ENCODE peak calls at places on chromosomes 3 and 15, in five cellular contexts. P is CD8-positive, alpha-beta T cell; A is hypothalamus; N is RWPE1; O is SK-MEL-5. Z is an unnamed sample.
A peak's percentile ranks its signal among the peaks of the same experiment; 100 is the strongest.

GRCh38 chr15:78415284-78415683 is 22.7 kb upstream of the IREB2 start:
- DNase-seq in P (no peak), A (no peak), N (peak; percentile 43), O (peak; percentile 67), Z (no peak)

GRCh38 chr3:177421176-177421782 is 224.0 kb upstream of the TBL1XR1 start:
- DNase-seq in P (no peak), A (no peak), N (no peak), O (no peak), Z (no peak)

GRCh38 chr3:194313642-194314430 is 37.3 kb downstream of the CPN2 start:
- DNase-seq in P (no peak), A (no peak), N (no peak), O (peak; percentile 21), Z (no peak)

GRCh38 chr3:112757197-112757596 is 89.5 kb downstream of the CD200R1L start:
- DNase-seq in P (no peak), A (no peak), N (no peak), O (no peak), Z (no peak)

GRCh38 chr3:32138545-32139104 is 32.2 kb downstream of the GPD1L start:
- DNase-seq in P (no peak), A (no peak), N (no peak), O (no peak), Z (no peak)

GRCh38 chr15:73078722-73079121 is 26.5 kb downstream of the NEO1 start:
- DNase-seq in P (no peak), A (no peak), N (peak; percentile 14), O (no peak), Z (no peak)

GRCh38 chr15:71666723-71667122 is 143.6 kb upstream of the NR2E3 start:
- DNase-seq in P (no peak), A (no peak), N (no peak), O (no peak), Z (no peak)

GRCh38 chr3:186605078-186605477 is 7.8 kb upstream of the AHSG start:
- DNase-seq in P (no peak), A (no peak), N (peak; percentile 20), O (no peak), Z (no peak)

GRCh38 chr3:38118421-38119247 is 18.3 kb downstream of the ACAA1 start:
- DNase-seq in P (no peak), A (no peak), N (no peak), O (no peak), Z (no peak)

GRCh38 chr15:100671858-100672543 is 69.6 kb downstream of the ASB7 start:
- DNase-seq in P (no peak), A (no peak), N (peak; percentile 49), O (peak; percentile 76), Z (no peak)

GRCh38 chr3:188083011-188083410 is 70.9 kb upstream of the LPP start:
- DNase-seq in P (no peak), A (no peak), N (no peak), O (no peak), Z (no peak)

GRCh38 chr3:44478055-44478468 is 592 bp upstream of the ZNF445 start:
- DNase-seq in P (no peak), A (no peak), N (no peak), O (no peak), Z (no peak)

GRCh38 chr3:127174715-127175140 is 18.2 kb upstream of the PRR23E start:
- DNase-seq in P (no peak), A (no peak), N (no peak), O (no peak), Z (no peak)

GRCh38 chr3:173584093-173584833 is 186.7 kb downstream of the NLGN1 start:
- DNase-seq in P (no peak), A (no peak), N (peak; percentile 15), O (peak; percentile 32), Z (peak; percentile 1)

GRCh38 chr15:40238481-40238926 is 359 bp upstream of the PAK6 start:
- DNase-seq in P (no peak), A (no peak), N (no peak), O (no peak), Z (no peak)

GRCh38 chr3:42654331-42655201 is 1.1 kb downstream of the ZBTB47 start:
- DNase-seq in P (no peak), A (no peak), N (no peak), O (no peak), Z (no peak)

GRCh38 chr15:75347222-75348033 is 589 bp downstream of the NEIL1 start:
- DNase-seq in P (peak; percentile 28), A (no peak), N (peak; percentile 41), O (no peak), Z (peak; percentile 47)

GRCh38 chr3:41173926-41174702 is 25.2 kb upstream of the CTNNB1 start:
- DNase-seq in P (no peak), A (no peak), N (no peak), O (no peak), Z (no peak)

GRCh38 chr3:11195721-11196332 is 41.5 kb downstream of the HRH1 start:
- DNase-seq in P (no peak), A (no peak), N (no peak), O (no peak), Z (peak; percentile 18)

GRCh38 chr3:31561891-31562290 is 29.2 kb downstream of the STT3B start:
- DNase-seq in P (no peak), A (no peak), N (no peak), O (no peak), Z (no peak)

GRCh38 chr3:39137435-39137936 is 15.9 kb downstream of the CSRNP1 start:
- DNase-seq in P (no peak), A (no peak), N (no peak), O (no peak), Z (no peak)

GRCh38 chr15:42031211-42031915 is 10.5 kb upstream of the PLA2G4E start:
- DNase-seq in P (no peak), A (no peak), N (peak; percentile 91), O (no peak), Z (no peak)

GRCh38 chr3:86793786-86794185 is 197.2 kb downstream of the VGLL3 start:
- DNase-seq in P (no peak), A (no peak), N (peak; percentile 32), O (peak; percentile 94), Z (no peak)

GRCh38 chr3:45664558-45664957 is 24.6 kb upstream of the SACM1L start:
- DNase-seq in P (peak; percentile 51), A (no peak), N (no peak), O (no peak), Z (no peak)

GRCh38 chr15:73318463-73319351 is 50.1 kb downstream of the HCN4 start:
- DNase-seq in P (no peak), A (peak; percentile 24), N (no peak), O (no peak), Z (no peak)

GRCh38 chr3:11775493-11775892 is 71.2 kb downstream of the TAMM41 start:
- DNase-seq in P (no peak), A (no peak), N (no peak), O (no peak), Z (no peak)

GRCh38 chr3:126419151-126419703 is 24.5 kb downstream of the CFAP100 start:
- DNase-seq in P (no peak), A (no peak), N (no peak), O (no peak), Z (no peak)

GRCh38 chr3:40873934-40874699 is 325.2 kb upstream of the CTNNB1 start:
- DNase-seq in P (no peak), A (no peak), N (no peak), O (no peak), Z (no peak)

GRCh38 chr3:27714692-27715453 is 7.2 kb downstream of the EOMES start:
- DNase-seq in P (no peak), A (no peak), N (no peak), O (no peak), Z (no peak)

GRCh38 chr3:197521277-197522182 is 34.2 kb downstream of the BDH1 start:
- DNase-seq in P (no peak), A (no peak), N (no peak), O (no peak), Z (no peak)

GRCh38 chr3:140081836-140082331 is 146.9 kb downstream of the CLSTN2 start:
- DNase-seq in P (no peak), A (no peak), N (no peak), O (no peak), Z (no peak)